ENCODE peak calls at places on chromosome 17, in five cellular contexts. H is RPMI7951; X is GM10248; D is stimulated activated CD8-positive, alpha-beta memory T cell treated with anti-CD3 and anti-CD28 coated beads, Interleukin-12 subunit alpha, Interleukin-12 subunit beta, amount 100 ng/mL, for 4 hours; E is glutamatergic neuron. O is an unnamed sample.

GRCh38 chr17:17028059-17028877 is 14.0 kb upstream of the MPRIP start:
- DNase-seq in E (peak; percentile 81), X (no peak), D (no peak), H (peak; percentile 92), O (no peak)

GRCh38 chr17:57403241-57403640 is 146.9 kb downstream of the MSI2 start:
- DNase-seq in D (no peak), H (no peak), E (no peak), X (no peak), O (no peak)

GRCh38 chr17:62824290-62825135 is 16.4 kb upstream of the MARCHF10 start:
- DNase-seq in H (peak; percentile 91), X (no peak), D (no peak), E (no peak), O (no peak)

GRCh38 chr17:69954241-69954933 is 120.6 kb upstream of the KCNJ16 start:
- DNase-seq in H (peak; percentile 1), D (no peak), E (no peak), X (no peak), O (no peak)

GRCh38 chr17:48139948-48140347 is 32.4 kb downstream of the SNX11 start:
- DNase-seq in E (no peak), X (no peak), H (no peak), D (no peak), O (no peak)

GRCh38 chr17:57493625-57494024 is 237.3 kb downstream of the MSI2 start:
- DNase-seq in H (no peak), E (no peak), X (no peak), D (no peak), O (no peak)

GRCh38 chr17:17206913-17207368 is 808 bp upstream of the PLD6 start:
- DNase-seq in X (no peak), H (no peak), D (no peak), E (no peak), O (no peak)

GRCh38 chr17:45896803-45897693 is 2.7 kb downstream of the MAPT start:
- DNase-seq in X (no peak), D (no peak), H (no peak), E (peak; percentile 60), O (no peak)

GRCh38 chr17:9408381-9408780 is 167.2 kb downstream of the STX8 start:
- DNase-seq in X (no peak), D (no peak), E (no peak), H (peak; percentile 44), O (no peak)

GRCh38 chr17:39625198-39625769 is 1.5 kb upstream of the PPP1R1B start:
- DNase-seq in H (no peak), E (no peak), D (no peak), X (no peak), O (no peak)

GRCh38 chr17:48037036-48037881 is at the start of gene COPZ2:
- DNase-seq in E (peak; percentile 42), D (peak; percentile 35), X (peak; percentile 63), H (peak; percentile 59), O (no peak)

GRCh38 chr17:57557793-57558681 is 187.1 kb downstream of the CCDC182 start:
- DNase-seq in H (peak; percentile 72), E (no peak), D (no peak), X (no peak), O (no peak)

GRCh38 chr17:81566461-81567126 is 14.4 kb upstream of the FAAP100 start:
- DNase-seq in H (peak; percentile 90), D (no peak), E (no peak), X (no peak), O (no peak)

GRCh38 chr17:56785396-56785795 is 48.3 kb downstream of the C17orf67 start:
- DNase-seq in E (no peak), D (no peak), X (no peak), H (peak; percentile 42), O (no peak)

GRCh38 chr17:8051831-8052230 is 13.0 kb downstream of the ALOX15B start:
- DNase-seq in X (no peak), E (no peak), D (no peak), H (no peak), O (no peak)

GRCh38 chr17:77737442-77738265 is 220.8 kb upstream of the TNRC6C start:
- DNase-seq in D (no peak), H (no peak), X (no peak), E (no peak), O (no peak)

GRCh38 chr17:77526259-77526711 is 385.5 kb downstream of the SEC14L1 start:
- DNase-seq in H (no peak), X (no peak), D (no peak), E (no peak), O (no peak)